ENCODE peak calls at places on chromosomes 3 and 15, in nine cellular contexts. Y, L, G, A, F, N, R, T and O are unnamed samples.

GRCh38 chr3:126835472-126836219 is 131.6 kb downstream of the CHCHD6 start:
- DNase-seq in F (no peak), Y (peak; percentile 71), A (peak; percentile 34), R (no peak), G (no peak), L (peak; percentile 78), T (no peak), N (no peak), O (no peak)

GRCh38 chr15:66714543-66714981 is 12.5 kb downstream of the SMAD6 start:
- DNase-seq in F (no peak), G (no peak), Y (peak; percentile 70), L (peak; percentile 59), A (peak; percentile 63), N (no peak), T (no peak), R (no peak), O (no peak)

GRCh38 chr15:60611592-60612346 is 132.8 kb upstream of the ICE2 start:
- DNase-seq in N (no peak), R (no peak), L (no peak), A (no peak), F (no peak), T (no peak), G (no peak), Y (peak; percentile 16), O (no peak)

GRCh38 chr3:100825574-100825973 is 116.3 kb downstream of the TFG start:
- DNase-seq in L (no peak), R (no peak), A (peak; percentile 33), Y (no peak), N (no peak), T (no peak), F (no peak), G (no peak), O (no peak)

GRCh38 chr3:45246236-45246635 is 20.1 kb upstream of the TMEM158 start:
- DNase-seq in G (no peak), N (no peak), R (no peak), A (no peak), F (no peak), T (no peak), Y (no peak), L (no peak), O (no peak)

GRCh38 chr15:53453253-53454105 is 306.0 kb downstream of the WDR72 start:
- DNase-seq in A (no peak), R (no peak), G (peak; percentile 43), T (no peak), N (no peak), L (no peak), Y (no peak), F (no peak), O (no peak)

GRCh38 chr3:63976166-63976861 is 47.0 kb downstream of the PSMD6 start:
- DNase-seq in T (no peak), A (peak; percentile 98), G (no peak), R (no peak), N (no peak), F (no peak), Y (peak; percentile 98), L (peak; percentile 99), O (no peak)

GRCh38 chr3:73955671-73956070 is 330.9 kb upstream of the PDZRN3 start:
- DNase-seq in Y (no peak), R (no peak), N (no peak), T (no peak), A (no peak), F (no peak), G (no peak), L (no peak), O (no peak)

GRCh38 chr3:73143821-73144237 is 82.4 kb downstream of the EBLN2 start:
- DNase-seq in F (peak; percentile 38), R (no peak), A (peak; percentile 29), G (no peak), Y (peak; percentile 12), T (no peak), N (no peak), L (peak; percentile 30), O (no peak)

GRCh38 chr3:190172751-190173150 is 52.1 kb upstream of the P3H2 start:
- DNase-seq in L (peak; percentile 43), A (no peak), G (no peak), Y (peak; percentile 31), T (no peak), F (no peak), N (no peak), R (no peak), O (no peak)

GRCh38 chr15:78341057-78341763 is 1.1 kb downstream of the CRABP1 start:
- DNase-seq in G (no peak), L (no peak), Y (no peak), N (no peak), A (no peak), T (no peak), R (peak; percentile 78), F (peak; percentile 89), O (no peak)

GRCh38 chr3:126113733-126114132 is 29.8 kb upstream of the SLC41A3 start:
- DNase-seq in F (peak; percentile 81), G (no peak), T (no peak), L (no peak), R (peak; percentile 47), Y (no peak), N (no peak), A (no peak), O (no peak)

GRCh38 chr3:152315623-152316022 is 46.9 kb downstream of the MBNL1 start:
- DNase-seq in N (no peak), R (no peak), T (no peak), F (no peak), L (no peak), G (no peak), A (peak; percentile 79), Y (peak; percentile 60), O (no peak)

GRCh38 chr15:73650387-73651126 is 17.4 kb upstream of the NPTN start:
- DNase-seq in L (peak; percentile 79), G (no peak), Y (peak; percentile 70), A (peak; percentile 82), F (no peak), R (no peak), N (no peak), T (no peak), O (peak; percentile 47)

GRCh38 chr3:123791898-123792297 is 92.2 kb downstream of the MYLK start:
- DNase-seq in R (no peak), A (peak; percentile 46), Y (peak; percentile 71), F (no peak), G (peak; percentile 33), L (peak; percentile 59), T (no peak), N (no peak), O (no peak)

GRCh38 chr15:90705212-90705611 is 11.9 kb upstream of the BLM start:
- DNase-seq in L (no peak), G (no peak), A (no peak), F (no peak), R (no peak), Y (no peak), T (no peak), N (no peak), O (no peak)

GRCh38 chr15:90701048-90701447 is 16.1 kb upstream of the BLM start:
- DNase-seq in A (no peak), R (no peak), F (no peak), N (no peak), G (no peak), Y (no peak), T (no peak), L (no peak), O (no peak)

GRCh38 chr15:90698629-90699028 is 18.5 kb upstream of the BLM start:
- DNase-seq in R (no peak), G (no peak), N (no peak), Y (no peak), T (no peak), A (no peak), L (no peak), F (no peak), O (no peak)

GRCh38 chr15:90703455-90703854 is 13.7 kb upstream of the BLM start:
- DNase-seq in F (no peak), R (no peak), T (no peak), G (no peak), L (no peak), N (no peak), Y (no peak), A (no peak), O (no peak)

GRCh38 chr15:90701880-90702630 is 15.1 kb upstream of the BLM start:
- DNase-seq in A (peak; percentile 26), L (peak; percentile 18), R (no peak), N (no peak), T (no peak), Y (peak; percentile 27), G (no peak), F (no peak), O (no peak)
- TF ChIP-seq CTCF in A (no peak), L (no peak), R (no peak), N (no peak), T (no peak), Y (no peak), G (no peak), F (peak; percentile 17), O (no peak)

DNA sequence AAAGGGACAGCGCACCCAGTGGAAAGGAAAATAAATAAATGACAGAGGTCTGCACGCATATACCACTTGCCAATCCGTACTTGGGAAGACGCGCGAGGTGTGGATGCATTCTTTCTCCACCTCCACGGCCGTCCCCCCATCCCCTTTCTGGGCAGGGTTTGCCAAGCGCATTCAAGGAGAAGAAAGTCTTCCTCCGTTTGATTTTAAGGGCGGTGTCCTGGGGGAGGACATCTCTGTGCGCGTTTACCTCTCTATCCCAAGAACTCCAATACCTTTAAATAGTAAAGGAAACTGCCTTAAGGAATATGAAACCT is 576 bp upstream of the MB21D2 start:
- DNase-seq in F (no peak), Y (no peak), L (no peak), N (no peak), T (no peak), G (no peak), R (no peak), A (no peak), O (no peak)
- TF ChIP-seq CTCF in F (peak; percentile 36), Y (no peak), L (no peak), N (no peak), T (no peak), G (no peak), R (no peak), A (no peak), O (no peak)

DNA sequence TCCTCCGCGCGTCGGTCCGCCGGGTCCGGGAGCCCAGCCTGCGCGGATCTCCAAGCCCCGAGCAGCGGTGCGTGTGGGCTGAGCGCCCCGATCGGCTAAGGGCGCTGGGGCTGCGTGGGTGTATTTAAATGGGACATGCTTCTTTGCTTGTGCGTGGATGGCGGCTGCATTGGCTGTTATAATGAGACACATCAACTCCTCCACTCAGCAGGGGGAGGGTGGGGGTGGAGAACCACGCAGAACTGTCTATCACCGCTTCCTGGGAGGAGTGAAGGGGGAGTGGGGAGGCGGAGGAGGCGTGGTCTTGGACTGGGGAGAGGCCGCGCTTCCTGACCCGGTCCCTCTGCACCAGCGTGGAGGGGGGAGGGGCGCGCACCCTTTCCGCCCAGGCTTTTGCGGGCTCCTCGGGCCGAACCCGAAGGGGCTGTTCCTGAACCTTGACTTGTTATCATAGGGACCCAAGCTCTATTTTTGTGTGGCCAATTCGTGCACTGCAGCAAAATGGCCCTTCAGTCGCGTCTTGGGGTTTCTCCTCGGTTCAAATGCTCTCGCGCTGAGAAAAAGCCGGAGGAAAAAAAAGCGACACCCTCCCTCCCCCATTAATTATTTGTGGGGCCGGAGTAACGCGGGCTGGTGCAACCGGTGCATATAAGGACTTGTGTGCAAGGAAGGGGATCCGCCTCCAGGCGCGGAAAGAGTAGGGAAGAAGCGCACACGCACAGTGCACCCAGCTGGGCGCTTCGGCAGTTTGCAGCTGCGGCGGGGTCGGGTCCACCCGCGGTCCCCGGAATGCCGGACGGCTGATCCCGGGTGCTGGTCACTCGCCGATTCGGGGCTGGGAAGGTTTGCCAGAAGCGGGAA is at the start of gene TNIK:
- DNase-seq in R (peak; percentile 87), Y (peak; percentile 91), A (peak; percentile 97), L (peak; percentile 79), T (peak; percentile 87), N (peak; percentile 98), F (peak; percentile 94), G (peak; percentile 98), O (peak; percentile 94)
- TF ChIP-seq CTCF in R (no peak), Y (peak; percentile 37), A (peak; percentile 26), L (no peak), T (peak; percentile 11), N (peak; percentile 57), F (peak; percentile 61), G (peak; percentile 14), O (peak; percentile 34)

GRCh38 chr15:92968926-92969664 is 69.0 kb downstream of the CHD2 start:
- DNase-seq in R (no peak), A (peak; percentile 22), T (no peak), F (no peak), Y (peak; percentile 9), G (no peak), N (no peak), L (no peak), O (no peak)
- TF ChIP-seq CTCF in R (no peak), A (no peak), T (no peak), F (peak; percentile 49), Y (peak; percentile 29), G (no peak), N (no peak), L (peak; percentile 17), O (no peak)